ENCODE peak calls at places on chromosomes 3 and 15, in seven cellular contexts. I, W, K, D, H, X and A are unnamed samples.

GRCh38 chr15:85307687-85308045 is 72.7 kb upstream of the AKAP13 start:
- DNase-seq in D (no peak), H (peak), W (no peak), I (no peak), X (no peak), K (no peak), A (peak)

GRCh38 chr15:64046347-64047153 is at the start of gene DAPK2:
- DNase-seq in D (peak), H (peak), X (peak), K (peak), W (peak), I (no peak), A (no peak)

GRCh38 chr15:80404057-80404718 is at the start of gene ARNT2:
- DNase-seq in I (no peak), W (peak), K (no peak), D (no peak), X (peak), H (peak), A (no peak)

GRCh38 chr3:36135863-36136262 is 244.4 kb upstream of the STAC start:
- DNase-seq in X (no peak), D (no peak), W (no peak), H (no peak), K (no peak), I (no peak), A (no peak)

GRCh38 chr3:29514170-29514569 is 233.3 kb downstream of the RBMS3 start:
- DNase-seq in H (no peak), W (no peak), I (no peak), X (no peak), K (no peak), D (no peak), A (no peak)

GRCh38 chr15:79394231-79394630 is 37.9 kb upstream of the MINAR1 start:
- DNase-seq in D (no peak), K (no peak), X (no peak), W (no peak), H (no peak), I (peak), A (no peak)

GRCh38 chr3:70358978-70359580 is 46.6 kb upstream of the MDFIC2 start:
- DNase-seq in I (peak), D (no peak), X (peak), H (peak), K (peak), W (no peak), A (peak)

GRCh38 chr3:189927975-189928895 is 192.5 kb downstream of the P3H2 start:
- DNase-seq in W (no peak), K (peak), H (peak), D (no peak), X (no peak), I (no peak), A (peak)

GRCh38 chr15:22918056-22918455 is 62.1 kb downstream of the CYFIP1 start:
- DNase-seq in I (no peak), D (no peak), W (no peak), K (peak), H (no peak), X (no peak), A (peak)

GRCh38 chr3:99751649-99752048 is 66.0 kb upstream of the CMSS1 start:
- DNase-seq in W (no peak), I (peak), D (no peak), H (no peak), K (peak), X (no peak), A (peak)

GRCh38 chr15:45179221-45179985 is 8.4 kb downstream of the SHF start:
- DNase-seq in D (peak), K (peak), W (peak), H (peak), X (no peak), I (no peak), A (no peak)
- TF ChIP-seq CTCF in D (peak), K (peak), W (peak), H (peak), X (peak), I (peak), A (peak)

GRCh38 chr3:15694628-15695027 is 93.1 kb downstream of the BTD start:
- DNase-seq in X (no peak), I (no peak), W (no peak), D (no peak), H (no peak), K (no peak), A (no peak)
- TF ChIP-seq CTCF in X (no peak), I (no peak), W (no peak), D (no peak), H (no peak), K (no peak), A (no peak)

GRCh38 chr3:142595581-142595950 is 627 bp upstream of the PLS1 start:
- DNase-seq in H (peak), I (peak), W (no peak), D (no peak), K (peak), X (no peak), A (peak)

GRCh38 chr3:142597898-142598297 is 1.7 kb downstream of the PLS1 start:
- DNase-seq in X (no peak), H (no peak), I (no peak), K (no peak), W (no peak), D (no peak), A (no peak)

GRCh38 chr3:142595141-142595540 is 1.1 kb upstream of the PLS1 start:
- DNase-seq in H (no peak), W (no peak), X (no peak), K (no peak), D (no peak), I (no peak), A (no peak)

GRCh38 chr3:142596726-142597088 is 514 bp downstream of the PLS1 start:
- DNase-seq in K (no peak), X (no peak), I (no peak), D (no peak), H (no peak), W (no peak), A (no peak)

GRCh38 chr3:142595951-142596725 is at the start of gene PLS1:
- DNase-seq in W (peak), H (peak), I (peak), X (peak), K (peak), D (peak), A (peak)
- TF ChIP-seq CTCF in W (no peak), H (no peak), I (no peak), X (no peak), K (no peak), D (no peak), A (peak)

GRCh38 chr3:170111147-170111771 is 70.3 kb downstream of the PHC3 start:
- DNase-seq in I (no peak), X (no peak), W (no peak), D (no peak), H (no peak), K (no peak), A (no peak)

GRCh38 chr3:170117134-170117533 is 64.4 kb downstream of the PHC3 start:
- DNase-seq in X (no peak), W (no peak), D (no peak), H (no peak), K (peak), I (no peak), A (no peak)
- TF ChIP-seq CTCF in X (peak), W (no peak), D (no peak), H (no peak), K (peak), I (peak), A (peak)

GRCh38 chr15:77650285-77650684 is 17.6 kb upstream of the LINGO1 start:
- DNase-seq in W (peak), I (no peak), X (peak), D (no peak), H (no peak), K (no peak), A (no peak)
- TF ChIP-seq CTCF in W (peak), I (peak), X (peak), D (no peak), H (no peak), K (peak), A (peak)

GRCh38 chr3:31851278-31851677 is 129.8 kb downstream of the OSBPL10 start:
- DNase-seq in K (no peak), I (no peak), X (no peak), H (no peak), W (no peak), D (no peak), A (no peak)

GRCh38 chr3:31853580-31853979 is 127.5 kb downstream of the OSBPL10 start:
- DNase-seq in I (no peak), H (no peak), W (no peak), K (no peak), X (no peak), D (no peak), A (no peak)

GRCh38 chr3:31848163-31848848 is 132.8 kb downstream of the OSBPL10 start:
- DNase-seq in X (no peak), K (no peak), I (no peak), D (no peak), W (no peak), H (no peak), A (no peak)

GRCh38 chr3:31848921-31849320 is 132.1 kb downstream of the OSBPL10 start:
- DNase-seq in X (no peak), K (no peak), W (no peak), H (no peak), D (no peak), I (no peak), A (no peak)

GRCh38 chr3:31847760-31848159 is 133.3 kb downstream of the OSBPL10 start:
- DNase-seq in D (no peak), W (no peak), X (no peak), I (no peak), H (no peak), K (no peak), A (no peak)
- TF ChIP-seq CTCF in D (no peak), W (no peak), X (no peak), I (no peak), H (no peak), K (no peak), A (no peak)

GRCh38 chr3:27728195-27729087 is 6.3 kb upstream of the EOMES start:
- DNase-seq in D (no peak), H (no peak), K (no peak), X (no peak), I (no peak), W (peak), A (no peak)
- TF ChIP-seq CTCF in D (no peak), H (no peak), K (no peak), X (peak), I (peak), W (no peak), A (peak)